ENCODE peak calls at places on chromosomes 12 and 14, in seven cellular contexts. D is CD8-positive, alpha-beta T cell; X is fibroblast of pulmonary artery; Y is neural crest cell; G is Caco-2; O is A549; W is type B pancreatic cell. S is an unnamed sample.

GRCh38 chr12:114141916-114142564 is 175.9 kb upstream of the RBM19 start:
- DNase-seq in D (no peak), X (no peak), Y (no peak), G (peak), O (no peak), W (no peak), S (no peak)

GRCh38 chr14:39339003-39339402 is 93.2 kb downstream of the FBXO33 start:
- DNase-seq in D (no peak), X (no peak), Y (no peak), G (peak), O (no peak), W (no peak), S (peak)

GRCh38 chr12:78388461-78388860 is 476.1 kb upstream of the SYT1 start:
- DNase-seq in D (no peak), X (no peak), Y (no peak), G (no peak), O (no peak), W (no peak), S (no peak)

GRCh38 chr12:132653567-132654290 is 33.4 kb downstream of the POLE start:
- DNase-seq in D (no peak), X (peak), Y (no peak), G (no peak), O (no peak), W (no peak), S (no peak)

GRCh38 chr14:104689620-104690265 is 325 bp downstream of the INF2 start:
- DNase-seq in D (no peak), X (no peak), Y (no peak), G (no peak), O (no peak), W (no peak), S (peak)

GRCh38 chr12:124995200-124995961 is 1.9 kb downstream of the BRI3BP start:
- DNase-seq in D (no peak), X (no peak), Y (no peak), G (no peak), O (no peak), W (no peak), S (no peak)

GRCh38 chr12:32139064-32139421 is 32.4 kb downstream of the BICD1 start:
- DNase-seq in D (peak), X (peak), Y (no peak), G (no peak), O (no peak), W (no peak), S (no peak)

GRCh38 chr14:90140298-90140955 is 78.6 kb downstream of the KCNK13 start:
- DNase-seq in D (no peak), X (peak), Y (no peak), G (no peak), O (no peak), W (no peak), S (peak)

GRCh38 chr12:39292125-39292630 is 150.7 kb downstream of the KIF21A start:
- DNase-seq in D (no peak), X (no peak), Y (no peak), G (no peak), O (no peak), W (no peak), S (no peak)

GRCh38 chr12:110038741-110039084 is 9.6 kb downstream of the C12orf76 start:
- DNase-seq in D (no peak), X (no peak), Y (no peak), G (no peak), O (no peak), W (no peak), S (no peak)

GRCh38 chr12:123041811-123042655 is 61.6 kb downstream of the ARL6IP4 start:
- DNase-seq in D (no peak), X (peak), Y (no peak), G (no peak), O (no peak), W (no peak), S (no peak)

DNA sequence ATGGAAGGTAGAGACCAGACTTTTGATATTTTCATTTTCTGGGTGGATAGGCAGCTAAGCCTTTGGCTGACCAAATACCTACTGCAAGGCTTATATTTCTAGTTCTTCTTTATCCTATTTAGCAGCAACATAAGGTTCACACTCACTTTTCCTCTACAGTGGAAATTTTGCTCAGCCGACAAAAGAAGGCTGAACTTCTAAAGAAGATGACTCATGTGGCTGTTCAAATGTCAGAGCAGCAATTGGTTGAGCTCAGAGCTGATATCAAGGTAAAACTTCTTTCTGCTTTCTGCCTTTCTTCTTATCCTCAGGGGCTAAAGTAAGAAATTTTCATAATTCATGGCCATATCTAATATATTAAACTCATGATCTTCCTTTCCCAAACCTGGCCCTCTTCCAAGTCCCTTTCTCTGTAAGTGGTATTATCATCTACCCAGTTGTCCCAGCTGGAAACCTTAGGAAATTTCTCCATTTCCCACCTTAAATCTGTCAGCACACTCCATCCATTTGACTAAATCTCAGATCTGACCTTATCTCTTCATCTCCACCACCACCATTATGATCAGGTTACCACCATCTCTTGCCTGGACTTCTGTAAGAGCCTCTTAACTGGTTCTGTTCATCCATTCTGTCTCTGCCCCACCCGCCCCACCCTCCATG is 19.8 kb upstream of the KCNH3 start:
- DNase-seq in D (no peak), X (peak), Y (no peak), G (no peak), O (no peak), W (no peak), S (no peak)
- TF ChIP-seq CTCF in D (no peak), X (no peak), Y (no peak), G (no peak), O (no peak), W (no peak), S (no peak)

GRCh38 chr12:27119797-27120196 is 37.4 kb upstream of the C12orf71 start:
- DNase-seq in D (no peak), X (no peak), Y (no peak), G (no peak), O (no peak), W (no peak), S (no peak)

DNA sequence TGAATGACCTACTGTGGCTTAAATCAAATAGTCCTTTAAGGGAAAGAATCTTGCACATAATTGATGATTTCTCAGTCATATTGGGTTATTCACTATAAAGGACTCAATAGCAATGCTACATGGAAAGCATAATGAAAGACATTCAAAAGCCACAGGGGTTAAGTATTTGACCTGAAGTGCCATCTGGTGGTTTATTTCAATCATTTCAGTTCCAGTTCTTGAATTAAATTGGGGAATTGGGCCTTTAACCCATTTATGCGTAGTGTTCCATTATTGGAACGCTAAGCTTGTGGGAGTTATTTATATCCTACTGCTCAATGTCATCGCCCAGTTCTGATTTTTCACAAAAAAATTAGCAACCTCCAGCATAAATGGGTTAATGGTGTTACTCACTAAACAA is 41.3 kb upstream of the C12orf71 start:
- DNase-seq in D (no peak), X (peak), Y (no peak), G (no peak), O (peak), W (no peak), S (no peak)
- TF ChIP-seq CTCF in D (no peak), X (peak), Y (peak), G (peak), O (peak), W (peak), S (no peak)

GRCh38 chr12:57229041-57229633 is 374 bp upstream of the SHMT2 start:
- DNase-seq in D (no peak), X (no peak), Y (no peak), G (no peak), O (no peak), W (no peak), S (no peak)
- TF ChIP-seq CTCF in D (no peak), X (no peak), Y (no peak), G (no peak), O (no peak), W (peak), S (no peak)

GRCh38 chr12:70646850-70647249 is 9.6 kb upstream of the PTPRB start:
- DNase-seq in D (no peak), X (peak), Y (no peak), G (no peak), O (no peak), W (no peak), S (no peak)
- TF ChIP-seq CTCF in D (no peak), X (no peak), Y (no peak), G (no peak), O (no peak), W (no peak), S (no peak)

DNA sequence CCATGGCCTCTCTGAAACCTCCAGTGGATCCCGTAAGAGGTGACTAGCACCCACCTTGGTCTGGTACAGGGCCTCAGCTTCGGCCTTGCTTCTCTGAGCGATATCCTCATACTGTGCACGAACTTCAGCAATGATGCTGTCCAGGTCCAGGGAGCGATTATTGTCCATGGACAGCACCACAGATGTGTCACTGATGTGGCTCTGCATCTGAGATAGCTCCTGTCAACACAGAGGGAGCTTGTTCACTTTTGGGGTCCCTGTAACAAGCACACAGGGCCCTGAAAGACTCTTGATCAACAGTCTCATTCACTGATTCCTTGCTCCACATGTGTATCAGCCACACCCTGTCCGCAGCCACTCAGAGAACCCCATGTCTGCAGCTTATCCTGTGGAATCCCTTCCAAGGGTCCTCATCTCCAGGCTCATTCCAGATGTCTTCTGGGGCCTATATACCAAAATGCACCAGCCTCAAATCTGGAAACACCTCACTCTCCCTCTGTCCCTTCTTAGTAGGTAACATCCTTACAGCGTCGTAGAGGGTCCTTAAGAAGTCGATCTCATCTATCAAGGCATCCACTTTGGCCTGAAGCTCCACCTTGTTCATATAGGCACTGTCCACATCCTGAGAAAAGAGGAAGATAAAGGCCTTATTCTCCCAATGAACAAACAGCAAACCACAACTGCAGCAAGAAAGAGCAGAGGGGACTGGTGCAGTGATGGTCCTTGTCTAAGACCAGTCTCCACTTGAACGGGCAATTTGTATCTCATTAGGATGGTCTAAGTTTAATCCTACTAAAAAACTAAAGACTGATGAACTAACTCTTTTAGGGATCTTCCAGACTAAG is 3.5 kb downstream of the KRT3 start:
- DNase-seq in D (no peak), X (no peak), Y (no peak), G (no peak), O (no peak), W (no peak), S (no peak)
- TF ChIP-seq CTCF in D (no peak), X (no peak), Y (no peak), G (no peak), O (no peak), W (no peak), S (no peak)

GRCh38 chr14:52272375-52272774 is 4.9 kb downstream of the PTGDR start:
- DNase-seq in D (no peak), X (peak), Y (no peak), G (peak), O (peak), W (no peak), S (no peak)
- TF ChIP-seq CTCF in D (peak), X (peak), Y (peak), G (no peak), O (peak), W (peak), S (peak)

S was measured in nephron progenitor cell.